ENCODE peak calls at places on chromosomes 11 and 22, in four cellular contexts. One of them, this sample, is unnamed.

GRCh38 chr11:99020324-99021225 is at the start of gene CNTN5:
- DNase-seq in activated gamma-delta T cell treated with Interleukin-2 at 50 U/mL for 16 hours: no peak
- DNase-seq in nucleus accumbens: peak
- DNase-seq in dermis blood vessel endothelial cell: peak
- DNase-seq in this sample: peak

GRCh38 chr11:62922653-62923371 is 1.6 kb upstream of the CHRM1 start:
- DNase-seq in dermis blood vessel endothelial cell: peak
- DNase-seq in nucleus accumbens: peak
- DNase-seq in activated gamma-delta T cell treated with Interleukin-2 at 50 U/mL for 16 hours: no peak
- DNase-seq in this sample: peak

GRCh38 chr22:28942801-28943500 is 59.6 kb downstream of the ZNRF3 start:
- DNase-seq in dermis blood vessel endothelial cell: no peak
- DNase-seq in activated gamma-delta T cell treated with Interleukin-2 at 50 U/mL for 16 hours: no peak
- DNase-seq in nucleus accumbens: no peak
- DNase-seq in this sample: no peak

GRCh38 chr11:46279393-46280099 is 2.1 kb downstream of the CREB3L1 start:
- DNase-seq in nucleus accumbens: peak
- DNase-seq in activated gamma-delta T cell treated with Interleukin-2 at 50 U/mL for 16 hours: no peak
- DNase-seq in dermis blood vessel endothelial cell: peak
- DNase-seq in this sample: peak

GRCh38 chr22:24543679-24544243 is 11.2 kb downstream of the GUCD1 start:
- DNase-seq in activated gamma-delta T cell treated with Interleukin-2 at 50 U/mL for 16 hours: no peak
- DNase-seq in nucleus accumbens: no peak
- DNase-seq in dermis blood vessel endothelial cell: no peak
- DNase-seq in this sample: no peak

GRCh38 chr22:17637490-17638181 is 921 bp upstream of the BCL2L13 start:
- DNase-seq in activated gamma-delta T cell treated with Interleukin-2 at 50 U/mL for 16 hours: no peak
- DNase-seq in dermis blood vessel endothelial cell: no peak
- DNase-seq in nucleus accumbens: no peak
- DNase-seq in this sample: no peak

GRCh38 chr11:101880208-101880607 is 34.6 kb upstream of the CEP126 start:
- DNase-seq in activated gamma-delta T cell treated with Interleukin-2 at 50 U/mL for 16 hours: no peak
- DNase-seq in dermis blood vessel endothelial cell: peak
- DNase-seq in nucleus accumbens: no peak
- DNase-seq in this sample: no peak

GRCh38 chr11:69969890-69970784 is 108.0 kb upstream of the ANO1 start:
- DNase-seq in dermis blood vessel endothelial cell: peak
- DNase-seq in activated gamma-delta T cell treated with Interleukin-2 at 50 U/mL for 16 hours: no peak
- DNase-seq in nucleus accumbens: no peak
- DNase-seq in this sample: no peak

GRCh38 chr11:705646-706438 is at the start of gene EPS8L2:
- DNase-seq in nucleus accumbens: no peak
- DNase-seq in activated gamma-delta T cell treated with Interleukin-2 at 50 U/mL for 16 hours: no peak
- DNase-seq in dermis blood vessel endothelial cell: no peak
- DNase-seq in this sample: no peak

GRCh38 chr11:13143486-13144297 is 133.9 kb upstream of the BMAL1 start:
- DNase-seq in activated gamma-delta T cell treated with Interleukin-2 at 50 U/mL for 16 hours: no peak
- DNase-seq in nucleus accumbens: no peak
- DNase-seq in dermis blood vessel endothelial cell: no peak
- DNase-seq in this sample: no peak

GRCh38 chr22:46084376-46084775 is 66.0 kb upstream of the PPARA start:
- DNase-seq in activated gamma-delta T cell treated with Interleukin-2 at 50 U/mL for 16 hours: no peak
- DNase-seq in dermis blood vessel endothelial cell: peak
- DNase-seq in nucleus accumbens: no peak
- DNase-seq in this sample: peak

GRCh38 chr11:93710239-93710638 is 31.1 kb downstream of the TAF1D start:
- DNase-seq in dermis blood vessel endothelial cell: no peak
- DNase-seq in activated gamma-delta T cell treated with Interleukin-2 at 50 U/mL for 16 hours: no peak
- DNase-seq in nucleus accumbens: no peak
- DNase-seq in this sample: no peak

GRCh38 chr11:5042091-5042490 is 4.2 kb upstream of the OR52J3 start:
- DNase-seq in dermis blood vessel endothelial cell: no peak
- DNase-seq in nucleus accumbens: no peak
- DNase-seq in activated gamma-delta T cell treated with Interleukin-2 at 50 U/mL for 16 hours: no peak
- DNase-seq in this sample: no peak

GRCh38 chr11:58731819-58732218 is at the start of gene GLYAT:
- DNase-seq in nucleus accumbens: no peak
- DNase-seq in activated gamma-delta T cell treated with Interleukin-2 at 50 U/mL for 16 hours: no peak
- DNase-seq in dermis blood vessel endothelial cell: no peak
- DNase-seq in this sample: no peak

GRCh38 chr11:28566643-28567042 is 458.5 kb downstream of the METTL15 start:
- DNase-seq in activated gamma-delta T cell treated with Interleukin-2 at 50 U/mL for 16 hours: no peak
- DNase-seq in dermis blood vessel endothelial cell: peak
- DNase-seq in nucleus accumbens: no peak
- DNase-seq in this sample: peak

GRCh38 chr22:20117656-20118571 is 888 bp upstream of the TRMT2A start:
- DNase-seq in nucleus accumbens: no peak
- DNase-seq in activated gamma-delta T cell treated with Interleukin-2 at 50 U/mL for 16 hours: peak
- DNase-seq in dermis blood vessel endothelial cell: peak
- DNase-seq in this sample: no peak

GRCh38 chr22:40749006-40749405 is 69.7 kb downstream of the MCHR1 start:
- DNase-seq in dermis blood vessel endothelial cell: no peak
- DNase-seq in nucleus accumbens: no peak
- DNase-seq in activated gamma-delta T cell treated with Interleukin-2 at 50 U/mL for 16 hours: no peak
- DNase-seq in this sample: no peak

GRCh38 chr11:66346476-66347424 is 679 bp downstream of the B4GAT1 start:
- DNase-seq in activated gamma-delta T cell treated with Interleukin-2 at 50 U/mL for 16 hours: no peak
- DNase-seq in dermis blood vessel endothelial cell: no peak
- DNase-seq in nucleus accumbens: no peak
- DNase-seq in this sample: no peak

GRCh38 chr22:37484115-37485005 is 1.8 kb downstream of the MFNG start:
- DNase-seq in dermis blood vessel endothelial cell: peak
- DNase-seq in nucleus accumbens: peak
- DNase-seq in activated gamma-delta T cell treated with Interleukin-2 at 50 U/mL for 16 hours: peak
- DNase-seq in this sample: peak

GRCh38 chr11:73019448-73019847 is 122.7 kb downstream of the FCHSD2 start:
- DNase-seq in activated gamma-delta T cell treated with Interleukin-2 at 50 U/mL for 16 hours: no peak
- DNase-seq in dermis blood vessel endothelial cell: no peak
- DNase-seq in nucleus accumbens: no peak
- DNase-seq in this sample: no peak

GRCh38 chr11:123454060-123454651 is 24.1 kb downstream of the GRAMD1B start:
- DNase-seq in activated gamma-delta T cell treated with Interleukin-2 at 50 U/mL for 16 hours: peak
- DNase-seq in dermis blood vessel endothelial cell: peak
- DNase-seq in nucleus accumbens: no peak
- DNase-seq in this sample: no peak

GRCh38 chr22:19036229-19036522 is 86.0 kb downstream of the DGCR2 start:
- DNase-seq in nucleus accumbens: no peak
- DNase-seq in activated gamma-delta T cell treated with Interleukin-2 at 50 U/mL for 16 hours: no peak
- DNase-seq in dermis blood vessel endothelial cell: no peak
- DNase-seq in this sample: no peak

GRCh38 chr11:116610190-116610589 is 162.6 kb downstream of the BUD13 start:
- DNase-seq in dermis blood vessel endothelial cell: no peak
- DNase-seq in activated gamma-delta T cell treated with Interleukin-2 at 50 U/mL for 16 hours: no peak
- DNase-seq in nucleus accumbens: no peak
- DNase-seq in this sample: no peak

GRCh38 chr11:73240190-73240781 is 22.2 kb downstream of the P2RY2 start:
- DNase-seq in dermis blood vessel endothelial cell: peak
- DNase-seq in activated gamma-delta T cell treated with Interleukin-2 at 50 U/mL for 16 hours: no peak
- DNase-seq in nucleus accumbens: no peak
- DNase-seq in this sample: peak

GRCh38 chr11:84855846-84856245 is 771.3 kb downstream of the DLG2 start:
- DNase-seq in activated gamma-delta T cell treated with Interleukin-2 at 50 U/mL for 16 hours: no peak
- DNase-seq in nucleus accumbens: no peak
- DNase-seq in dermis blood vessel endothelial cell: no peak
- DNase-seq in this sample: no peak

GRCh38 chr22:27866136-27867091 is 52.6 kb downstream of the PITPNB start:
- DNase-seq in nucleus accumbens: no peak
- DNase-seq in activated gamma-delta T cell treated with Interleukin-2 at 50 U/mL for 16 hours: no peak
- DNase-seq in dermis blood vessel endothelial cell: no peak
- DNase-seq in this sample: no peak

GRCh38 chr22:38448945-38449745 is 5.9 kb downstream of the KCNJ4 start:
- DNase-seq in nucleus accumbens: peak
- DNase-seq in dermis blood vessel endothelial cell: no peak
- DNase-seq in activated gamma-delta T cell treated with Interleukin-2 at 50 U/mL for 16 hours: no peak
- DNase-seq in this sample: no peak

GRCh38 chr11:125679397-125679796 is 1.2 kb downstream of the ACRV1 start:
- DNase-seq in nucleus accumbens: no peak
- DNase-seq in dermis blood vessel endothelial cell: peak
- DNase-seq in activated gamma-delta T cell treated with Interleukin-2 at 50 U/mL for 16 hours: no peak
- DNase-seq in this sample: no peak

GRCh38 chr22:44837481-44837880 is 85.1 kb downstream of the ARHGAP8 start:
- DNase-seq in activated gamma-delta T cell treated with Interleukin-2 at 50 U/mL for 16 hours: no peak
- DNase-seq in dermis blood vessel endothelial cell: no peak
- DNase-seq in nucleus accumbens: no peak
- DNase-seq in this sample: no peak

This sample was measured in posterior cingulate gyrus.